ENCODE peak calls at places on chromosomes 12 and 14, in six cellular contexts. M, K, U, C, J and S are unnamed samples.

GRCh38 chr12:45989857-45990467 is 412 bp downstream of the SCAF11 start:
- DNase-seq in M (peak), K (peak), U (peak), C (no peak), J (peak), S (no peak)

GRCh38 chr14:20553024-20553423 is 7.8 kb downstream of the RNASE9 start:
- DNase-seq in M (no peak), K (no peak), U (no peak), C (no peak), J (no peak), S (no peak)

GRCh38 chr12:94094700-94095099 is 53.7 kb upstream of the PLXNC1 start:
- DNase-seq in M (no peak), K (no peak), U (no peak), C (no peak), J (no peak), S (no peak)

GRCh38 chr14:43161477-43161876 is 1345.6 kb downstream of the FSCB start:
- DNase-seq in M (no peak), K (no peak), U (no peak), C (no peak), J (no peak), S (no peak)

GRCh38 chr12:1919284-1919683 is 832 bp upstream of the CACNA2D4 start:
- DNase-seq in M (peak), K (no peak), U (no peak), C (no peak), J (no peak), S (no peak)

GRCh38 chr14:95946867-95947266 is 70.2 kb downstream of the TUNAR start:
- DNase-seq in M (no peak), K (no peak), U (no peak), C (no peak), J (no peak), S (no peak)

GRCh38 chr14:26190644-26191043 is 407.2 kb downstream of the NOVA1 start:
- DNase-seq in M (no peak), K (no peak), U (no peak), C (no peak), J (no peak), S (no peak)

GRCh38 chr12:107622005-107622404 is 63.6 kb upstream of the PWP1 start:
- DNase-seq in M (peak), K (peak), U (peak), C (no peak), J (peak), S (no peak)

GRCh38 chr12:52443966-52444365 is 8.0 kb downstream of the KRT6B start:
- DNase-seq in M (no peak), K (no peak), U (no peak), C (no peak), J (no peak), S (no peak)

GRCh38 chr12:91106283-91106682 is 5.0 kb downstream of the LUM start:
- DNase-seq in M (no peak), K (no peak), U (no peak), C (no peak), J (no peak), S (no peak)

GRCh38 chr12:124456652-124457152 is 110.7 kb downstream of the NCOR2 start:
- DNase-seq in M (no peak), K (no peak), U (no peak), C (no peak), J (no peak), S (no peak)

GRCh38 chr12:47328831-47329545 is 249.2 kb upstream of the AMIGO2 start:
- DNase-seq in M (no peak), K (no peak), U (no peak), C (no peak), J (no peak), S (no peak)

GRCh38 chr14:22419620-22420019 is 169.4 kb downstream of the DAD1 start:
- DNase-seq in M (no peak), K (no peak), U (no peak), C (no peak), J (no peak), S (no peak)

GRCh38 chr12:42421844-42422779 is 96.1 kb downstream of the PPHLN1 start:
- DNase-seq in M (peak), K (no peak), U (peak), C (peak), J (no peak), S (no peak)

GRCh38 chr12:12405882-12406281 is 49.0 kb downstream of the BORCS5 start:
- DNase-seq in M (no peak), K (no peak), U (no peak), C (no peak), J (peak), S (no peak)

GRCh38 chr12:50928392-50928791 is 24.0 kb upstream of the HIGD1C start:
- DNase-seq in M (no peak), K (no peak), U (no peak), C (no peak), J (no peak), S (no peak)

GRCh38 chr12:23931176-23931575 is 18.3 kb downstream of the SOX5 start:
- DNase-seq in M (no peak), K (no peak), U (no peak), C (no peak), J (no peak), S (no peak)

GRCh38 chr12:108364879-108365278 is 25.8 kb upstream of the CMKLR1 start:
- DNase-seq in M (no peak), K (no peak), U (no peak), C (no peak), J (no peak), S (no peak)

GRCh38 chr12:49912345-49912744 is 8.6 kb upstream of the FAIM2 start:
- DNase-seq in M (no peak), K (no peak), U (no peak), C (no peak), J (no peak), S (no peak)
- TF ChIP-seq SIN3A in M (no peak), K (no peak), U (no peak), C (no peak), J (no peak), S (no peak)

GRCh38 chr12:39127401-39127800 is 222.0 kb upstream of the CPNE8 start:
- DNase-seq in M (no peak), K (peak), U (no peak), C (no peak), J (peak), S (peak)
- H3K27ac ChIP-seq in M (no peak), K (no peak), U (no peak), C (no peak), J (no peak), S (no peak)

GRCh38 chr14:31566456-31566855 is 5.3 kb downstream of the NUBPL start:
- DNase-seq in M (no peak), K (no peak), U (no peak), C (no peak), J (no peak), S (no peak)

GRCh38 chr14:31568671-31569070 is 7.5 kb downstream of the NUBPL start:
- DNase-seq in M (no peak), K (no peak), U (no peak), C (no peak), J (no peak), S (no peak)

GRCh38 chr14:31564194-31564593 is 3.0 kb downstream of the NUBPL start:
- DNase-seq in M (no peak), K (no peak), U (no peak), C (no peak), J (no peak), S (no peak)

GRCh38 chr14:31568151-31568550 is 6.9 kb downstream of the NUBPL start:
- DNase-seq in M (no peak), K (no peak), U (no peak), C (no peak), J (no peak), S (no peak)

GRCh38 chr14:31567651-31568050 is 6.4 kb downstream of the NUBPL start:
- DNase-seq in M (no peak), K (no peak), U (no peak), C (no peak), J (no peak), S (no peak)
- TF ChIP-seq REST in M (no peak), K (no peak), U (no peak), C (no peak), J (no peak), S (no peak)

GRCh38 chr12:122944588-122944987 is 21.7 kb downstream of the ABCB9 start:
- DNase-seq in M (no peak), K (peak), U (no peak), C (no peak), J (peak), S (no peak)

GRCh38 chr12:122945047-122945592 is 21.1 kb downstream of the ABCB9 start:
- DNase-seq in M (no peak), K (no peak), U (no peak), C (no peak), J (no peak), S (no peak)

GRCh38 chr12:122947352-122947792 is 18.9 kb downstream of the ABCB9 start:
- DNase-seq in M (no peak), K (no peak), U (no peak), C (no peak), J (no peak), S (no peak)

GRCh38 chr12:122948605-122949004 is 17.7 kb downstream of the ABCB9 start:
- DNase-seq in M (no peak), K (no peak), U (no peak), C (no peak), J (no peak), S (no peak)

DNA sequence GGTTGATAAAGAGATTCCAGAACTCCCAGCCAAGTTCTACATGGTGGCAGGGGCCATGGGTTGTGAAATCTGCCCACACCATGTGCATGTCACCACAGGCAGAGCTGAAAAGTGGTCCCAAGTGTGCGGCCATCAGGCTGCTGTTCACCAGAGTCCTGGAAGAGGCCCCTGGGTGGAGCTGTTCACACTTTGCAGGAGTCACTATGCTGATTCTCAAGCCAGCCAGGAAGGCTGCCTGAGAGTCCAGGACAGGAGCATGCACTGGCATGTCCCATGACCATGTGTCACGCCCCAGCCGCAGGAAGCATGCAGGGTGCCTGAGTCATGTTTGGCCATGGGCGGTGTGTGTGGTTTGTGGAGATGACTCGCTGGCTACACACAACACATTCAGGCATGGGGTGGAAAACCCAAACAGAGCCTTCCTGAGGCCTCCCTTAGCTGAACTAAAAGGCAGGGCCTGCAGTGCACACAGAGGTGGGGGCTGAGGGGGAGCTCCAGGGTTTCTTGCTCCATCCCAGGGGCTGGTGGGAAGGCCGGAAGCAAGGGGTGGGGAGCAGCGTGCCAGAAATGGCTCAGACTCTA is 19.5 kb downstream of the ABCB9 start:
- DNase-seq in M (no peak), K (peak), U (peak), C (peak), J (peak), S (peak)
- TF ChIP-seq SIN3A in M (peak), K (no peak), U (no peak), C (no peak), J (no peak), S (no peak)

GRCh38 chr12:113880337-113880736 is 85.8 kb downstream of the RBM19 start:
- DNase-seq in M (no peak), K (no peak), U (no peak), C (no peak), J (no peak), S (no peak)
- H3K27ac ChIP-seq in M (no peak), K (no peak), U (no peak), C (no peak), J (no peak), S (no peak)

GRCh38 chr14:73755434-73756014 is 41.3 kb upstream of the PNMA1 start:
- DNase-seq in M (no peak), K (no peak), U (peak), C (no peak), J (no peak), S (no peak)
- TF ChIP-seq REST in M (no peak), K (no peak), U (no peak), C (no peak), J (no peak), S (no peak)

GRCh38 chr14:65783576-65783975 is 371.0 kb downstream of the FUT8 start:
- DNase-seq in M (no peak), K (no peak), U (no peak), C (no peak), J (no peak), S (no peak)
- TF ChIP-seq SIN3A in M (no peak), K (no peak), U (no peak), C (no peak), J (no peak), S (no peak)

GRCh38 chr12:104986022-104986941 is at the start of gene NOPCHAP1:
- DNase-seq in M (peak), K (peak), U (peak), C (peak), J (peak), S (peak)
- H3K27ac ChIP-seq in M (peak), K (peak), U (peak), C (peak), J (peak), S (peak)